ENCODE peak calls at places on chromosomes 13 and 19, in eight cellular contexts. C is PC-3, R is A673, G is GM23338, Y is GM23248, P is astrocyte, A is fibroblast of lung, F is endothelial cell of umbilical vein. K is an unnamed sample.

GRCh38 chr13:23753523-23753922 is 135.7 kb downstream of the MIPEP start:
- DNase-seq in R (no peak), F (no peak), A (peak; percentile 68), G (peak; percentile 31), P (peak; percentile 37), C (peak; percentile 86), Y (peak; percentile 37), K (no peak)

GRCh38 chr13:77820431-77821149 is 98.0 kb downstream of the EDNRB start:
- DNase-seq in C (peak; percentile 8), Y (no peak), A (no peak), F (peak; percentile 34), G (peak; percentile 43), R (peak; percentile 25), P (no peak), K (no peak)

GRCh38 chr19:10878253-10878652 is 6.9 kb downstream of the CARM1 start:
- DNase-seq in C (no peak), G (no peak), F (no peak), P (no peak), Y (no peak), A (no peak), R (no peak), K (no peak)

GRCh38 chr19:16868423-16869130 is 20.2 kb upstream of the F2RL3 start:
- DNase-seq in C (no peak), F (no peak), G (no peak), Y (no peak), P (no peak), R (no peak), A (no peak), K (no peak)

GRCh38 chr19:10085641-10086031 is 481 bp upstream of the SHFL start:
- DNase-seq in C (peak; percentile 9), F (no peak), G (peak; percentile 29), R (no peak), P (no peak), A (no peak), Y (no peak), K (no peak)

GRCh38 chr13:66375756-66376155 is 854.4 kb downstream of the PCDH9 start:
- DNase-seq in A (peak; percentile 14), F (no peak), R (no peak), Y (no peak), G (no peak), C (no peak), P (no peak), K (peak; percentile 3)

GRCh38 chr19:13037161-13037560 is 41.9 kb downstream of the NFIX start:
- DNase-seq in C (peak; percentile 91), F (peak; percentile 72), Y (peak; percentile 92), R (no peak), A (peak; percentile 75), P (peak; percentile 91), G (no peak), K (no peak)

GRCh38 chr13:59477011-59477410 is 686.7 kb downstream of the DIAPH3 start:
- DNase-seq in R (no peak), A (no peak), P (no peak), G (peak; percentile 41), F (peak; percentile 41), C (no peak), Y (peak; percentile 9), K (no peak)

GRCh38 chr13:48505597-48506091 is 27.2 kb downstream of the RCBTB2 start:
- DNase-seq in G (no peak), C (no peak), F (no peak), A (peak; percentile 52), Y (peak; percentile 19), R (no peak), P (no peak), K (no peak)

GRCh38 chr19:2462635-2463421 is 6.1 kb upstream of the LMNB2 start:
- DNase-seq in Y (peak; percentile 98), G (peak; percentile 100), C (peak; percentile 95), R (peak; percentile 98), F (peak; percentile 88), P (peak; percentile 99), A (peak; percentile 96), K (peak; percentile 83)

GRCh38 chr19:48638831-48639381 is 1.7 kb upstream of the DBP start:
- DNase-seq in R (no peak), F (no peak), Y (peak; percentile 28), G (peak; percentile 67), C (no peak), P (no peak), A (no peak), K (no peak)

GRCh38 chr13:27360562-27360961 is 63.9 kb upstream of the GTF3A start:
- DNase-seq in C (peak; percentile 84), P (no peak), A (no peak), F (no peak), Y (peak; percentile 29), R (no peak), G (no peak), K (no peak)

GRCh38 chr19:52823676-52824075 is 2.2 kb upstream of the ZNF28 start:
- DNase-seq in F (no peak), G (no peak), A (no peak), R (no peak), Y (no peak), P (no peak), C (no peak), K (no peak)

DNA sequence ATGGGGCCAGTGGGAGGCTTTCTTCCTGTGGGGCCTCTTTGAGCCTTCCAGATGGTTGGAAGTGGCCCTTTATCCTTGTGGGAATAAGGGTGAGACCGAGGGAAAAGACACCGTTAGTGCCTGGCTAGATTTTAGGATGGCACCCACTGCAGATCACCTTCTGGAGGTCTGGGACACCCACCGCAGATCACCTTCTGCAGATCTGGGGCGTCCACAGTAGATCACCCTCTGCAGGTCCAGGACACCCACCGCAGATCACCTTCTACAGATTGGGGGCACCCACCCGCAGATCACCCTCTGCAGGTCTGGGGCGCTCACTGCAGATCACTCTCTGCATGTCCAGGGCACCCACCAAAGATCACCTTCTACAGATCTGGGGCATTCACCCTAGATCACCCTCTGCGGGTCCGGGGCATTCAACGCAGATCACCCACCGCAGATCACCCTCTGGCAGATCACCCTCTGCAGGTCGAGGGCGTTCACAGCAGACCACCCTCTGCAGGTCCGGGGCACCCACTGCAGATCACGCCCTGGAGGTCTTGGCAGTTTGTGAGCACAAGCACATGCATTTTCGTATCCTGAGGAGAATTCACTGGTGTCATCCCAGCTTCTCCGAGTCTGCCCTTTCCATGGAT is 153.4 kb upstream of the TSHZ3 start:
- DNase-seq in Y (no peak), G (no peak), C (no peak), F (no peak), R (no peak), P (no peak), A (no peak), K (no peak)
- H3K27ac ChIP-seq in Y (no peak overlapping the region), G (no peak overlapping the region), C (no peak overlapping the region), F (no peak overlapping the region), R (no peak overlapping the region), P (no peak overlapping the region), A (no peak overlapping the region), K (no peak overlapping the region)

GRCh38 chr19:18538115-18538514 is 5.3 kb downstream of the FKBP8 start:
- DNase-seq in G (no peak), R (no peak), C (no peak), A (no peak), P (no peak), F (no peak), Y (no peak), K (no peak)
- TF ChIP-seq EZH2 in G (no peak), R (no peak), C (no peak), A (no peak), P (no peak), F (no peak), Y (no peak), K (no peak)

GRCh38 chr19:42422576-42423461 is 4.4 kb downstream of the LIPE start:
- DNase-seq in A (no peak), F (no peak), R (peak; percentile 39), Y (no peak), P (no peak), G (peak; percentile 61), C (no peak), K (no peak)
- H3K4me3 ChIP-seq in A (peak overlapping the region; percentile 56), F (peak overlapping the region; percentile 52), R (peak overlapping the region; percentile 54), Y (peak overlapping the region; percentile 69), P (peak overlapping the region; percentile 68), G (peak overlapping the region; percentile 86), C (peak overlapping the region; percentile 72), K (no peak overlapping the region)

DNA sequence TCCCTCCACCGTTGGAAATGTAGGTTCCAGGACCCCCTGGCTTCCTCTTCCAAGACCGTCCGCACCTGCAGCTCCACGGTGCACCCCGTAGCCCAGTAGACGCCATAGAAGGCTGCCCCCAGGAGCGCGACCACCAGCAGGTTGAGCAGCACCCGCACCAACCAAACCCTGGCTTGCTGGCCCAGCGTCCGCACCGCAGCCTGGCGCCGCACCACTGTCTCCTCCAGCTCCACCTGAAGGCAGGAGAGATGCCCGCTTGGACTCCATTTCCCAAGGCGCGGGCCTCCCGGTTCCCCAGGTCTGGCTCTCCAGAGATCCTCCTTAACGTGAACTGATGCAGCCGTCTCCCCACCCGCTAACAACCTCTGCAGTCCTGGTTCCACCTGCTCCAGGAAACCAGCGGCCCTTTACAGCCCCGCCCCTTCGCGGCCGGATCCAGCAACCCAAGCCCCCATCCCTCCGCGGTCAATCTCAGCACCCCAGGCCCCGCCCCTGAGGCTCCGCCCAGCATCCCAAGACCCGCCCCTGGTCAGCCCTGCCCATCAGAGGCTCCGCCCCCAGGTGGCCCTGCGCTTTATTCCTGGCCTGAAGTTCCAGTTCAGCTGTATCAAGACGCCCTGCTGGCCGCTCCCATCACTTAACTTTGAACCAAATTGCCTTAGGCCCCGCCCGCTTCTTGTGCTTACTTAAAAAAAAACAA is 5.0 kb upstream of the LENG1 start:
- DNase-seq in P (peak; percentile 25), F (peak; percentile 84), A (peak; percentile 49), R (peak; percentile 26), Y (peak; percentile 50), C (peak; percentile 94), G (peak; percentile 97), K (no peak)
- H3K27ac ChIP-seq in P (no peak overlapping the region), F (no peak overlapping the region), A (no peak overlapping the region), R (no peak overlapping the region), Y (no peak overlapping the region), C (no peak overlapping the region), G (no peak overlapping the region), K (no peak overlapping the region)

GRCh38 chr19:30374791-30375650 is 2.8 kb downstream of the ZNF536 start:
- DNase-seq in C (no peak), R (peak; percentile 43), Y (peak; percentile 14), P (no peak), G (peak; percentile 70), F (no peak), A (no peak), K (no peak)
- TF ChIP-seq EZH2 in C (no peak), R (no peak), Y (no peak), P (no peak), G (no peak), F (no peak), A (no peak), K (no peak)